ENCODE peak calls at places on chromosomes 13 and 19, in eight cellular contexts. U is epithelial cell of esophagus; O is NCI-H2081; N is activated naive CD8-positive, alpha-beta T cell treated with anti-CD3 and anti-CD28 coated beads, Interleukin-2, amount 50 U/mL, for 24 hours; Q is fibroblast of lung; S is kidney glomerular epithelial cell; R is effector CD4-positive, alpha-beta T cell; H is astrocyte. I is an unnamed sample.

GRCh38 chr19:49335071-49335783 is at the start of gene CD37:
- DNase-seq in U (no peak), O (no peak), N (peak), Q (no peak), S (no peak), R (peak), H (no peak), I (no peak)

GRCh38 chr19:48373567-48373966 is 9.4 kb downstream of the SYNGR4 start:
- DNase-seq in U (no peak), O (no peak), N (no peak), Q (no peak), S (no peak), R (no peak), H (no peak), I (no peak)

GRCh38 chr19:48833977-48834376 is 2.3 kb downstream of the HSD17B14 start:
- DNase-seq in U (no peak), O (no peak), N (no peak), Q (no peak), S (no peak), R (no peak), H (no peak), I (no peak)

GRCh38 chr19:49806613-49806946 is 6.5 kb downstream of the FUZ start:
- DNase-seq in U (no peak), O (no peak), N (no peak), Q (no peak), S (no peak), R (no peak), H (no peak), I (no peak)

GRCh38 chr19:40576181-40576584 is 490 bp upstream of the SHKBP1 start:
- DNase-seq in U (no peak), O (no peak), N (peak), Q (no peak), S (no peak), R (no peak), H (no peak), I (no peak)

GRCh38 chr13:33649212-33649917 is 168.6 kb upstream of the RFC3 start:
- DNase-seq in U (no peak), O (no peak), N (no peak), Q (peak), S (no peak), R (no peak), H (no peak), I (no peak)

GRCh38 chr13:55199132-55199531 is 1941.6 kb upstream of the PRR20A start:
- DNase-seq in U (no peak), O (no peak), N (no peak), Q (no peak), S (no peak), R (no peak), H (no peak), I (no peak)

GRCh38 chr19:46497773-46498172 is 2.1 kb upstream of the PNMA8B start:
- DNase-seq in U (no peak), O (no peak), N (no peak), Q (no peak), S (no peak), R (no peak), H (no peak), I (no peak)

GRCh38 chr19:49224856-49225255 is 67.3 kb downstream of the TRPM4 start:
- DNase-seq in U (peak), O (peak), N (peak), Q (peak), S (peak), R (no peak), H (peak), I (no peak)

GRCh38 chr13:43792456-43792855 is 5.7 kb upstream of the ENOX1 start:
- DNase-seq in U (no peak), O (no peak), N (no peak), Q (peak), S (no peak), R (no peak), H (peak), I (no peak)

GRCh38 chr13:44755872-44756271 is 179.7 kb upstream of the TSC22D1 start:
- DNase-seq in U (peak), O (no peak), N (no peak), Q (peak), S (peak), R (no peak), H (peak), I (no peak)

GRCh38 chr19:16382775-16383543 is 58.3 kb downstream of the KLF2 start:
- DNase-seq in U (peak), O (peak), N (peak), Q (peak), S (peak), R (peak), H (peak), I (peak)

GRCh38 chr13:33080962-33081655 is 64.9 kb downstream of the KL start:
- DNase-seq in U (peak), O (no peak), N (no peak), Q (peak), S (no peak), R (no peak), H (no peak), I (no peak)

GRCh38 chr13:39406688-39407087 is 196.3 kb downstream of the LHFPL6 start:
- DNase-seq in U (peak), O (no peak), N (no peak), Q (no peak), S (no peak), R (no peak), H (no peak), I (no peak)

GRCh38 chr13:79096099-79096498 is 310.0 kb downstream of the RBM26 start:
- DNase-seq in U (no peak), O (no peak), N (no peak), Q (no peak), S (no peak), R (no peak), H (no peak), I (no peak)

GRCh38 chr19:43372462-43372861 is 19.0 kb downstream of the CD177 start:
- DNase-seq in U (peak), O (no peak), N (no peak), Q (no peak), S (no peak), R (no peak), H (no peak), I (no peak)

GRCh38 chr19:45922281-45922680 is 7.7 kb upstream of the NANOS2 start:
- DNase-seq in U (no peak), O (no peak), N (no peak), Q (no peak), S (no peak), R (no peak), H (no peak), I (no peak)

GRCh38 chr19:49560358-49560900 is 19.9 kb downstream of the NOSIP start:
- DNase-seq in U (no peak), O (no peak), N (peak), Q (no peak), S (no peak), R (no peak), H (no peak), I (peak)

GRCh38 chr13:42498521-42498920 is 75.4 kb upstream of the TNFSF11 start:
- DNase-seq in U (no peak), O (no peak), N (no peak), Q (no peak), S (no peak), R (no peak), H (no peak), I (no peak)

GRCh38 chr13:57704031-57704430 is 72.5 kb downstream of the PCDH17 start:
- DNase-seq in U (no peak), O (peak), N (no peak), Q (no peak), S (no peak), R (no peak), H (no peak), I (no peak)

GRCh38 chr19:18117364-18117691 is 19.8 kb downstream of the MAST3 start:
- DNase-seq in U (no peak), O (no peak), N (no peak), Q (no peak), S (no peak), R (no peak), H (no peak), I (no peak)

GRCh38 chr19:3324405-3324856 is 42.0 kb upstream of the NFIC start:
- DNase-seq in U (peak), O (no peak), N (peak), Q (no peak), S (no peak), R (peak), H (no peak), I (no peak)

GRCh38 chr19:17931532-17932191 is 1.2 kb upstream of the CCDC124 start:
- DNase-seq in U (no peak), O (no peak), N (peak), Q (no peak), S (peak), R (no peak), H (no peak), I (no peak)

GRCh38 chr13:35512271-35512920 is 35.9 kb upstream of the MAB21L1 start:
- DNase-seq in U (peak), O (no peak), N (no peak), Q (peak), S (peak), R (no peak), H (peak), I (no peak)

GRCh38 chr19:46745030-46745429 is 827 bp upstream of the FKRP start:
- DNase-seq in U (no peak), O (no peak), N (no peak), Q (no peak), S (no peak), R (no peak), H (no peak), I (no peak)

GRCh38 chr19:4639531-4640246 is 373 bp downstream of the TNFAIP8L1 start:
- DNase-seq in U (no peak), O (no peak), N (no peak), Q (no peak), S (no peak), R (no peak), H (no peak), I (no peak)

GRCh38 chr13:109155301-109155761 is 525.9 kb downstream of the MYO16 start:
- DNase-seq in U (peak), O (no peak), N (no peak), Q (peak), S (no peak), R (no peak), H (peak), I (no peak)

GRCh38 chr13:46893820-46894533 is 2.9 kb downstream of the HTR2A start:
- DNase-seq in U (peak), O (peak), N (peak), Q (peak), S (peak), R (peak), H (no peak), I (peak)